ENCODE peak calls at places on chromosomes 4 and X, in eight cellular contexts. S is mesenchymal stem cell; U is CD4-positive, alpha-beta memory T cell; O is A549; Z is left lung; L is left ventricle myocardium inferior; B is bronchial epithelial cell; W is fibroblast of pulmonary artery. F is an unnamed sample.

GRCh38 chr4:67750691-67751090 is 3.5 kb downstream of the GNRHR start:
- DNase-seq in S (no peak), U (no peak), O (no peak), Z (no peak), L (no peak), B (peak; percentile 43), W (no peak), F (no peak)

GRCh38 chrX:73851014-73852009 is 288.3 kb downstream of the CHIC1 start:
- DNase-seq in S (no peak), U (no peak), O (no peak), Z (peak; percentile 90), L (no peak), B (no peak), W (no peak), F (no peak)

GRCh38 chr4:2390780-2391490 is 27.5 kb downstream of the ZFYVE28 start:
- DNase-seq in S (no peak), U (no peak), O (no peak), Z (no peak), L (no peak), B (no peak), W (no peak), F (no peak)

GRCh38 chr4:6221296-6221850 is 21.0 kb upstream of the JAKMIP1 start:
- DNase-seq in S (no peak), U (no peak), O (no peak), Z (no peak), L (no peak), B (no peak), W (no peak), F (no peak)

GRCh38 chr4:73662709-73663546 is 42.7 kb upstream of the RASSF6 start:
- DNase-seq in S (peak; percentile 73), U (no peak), O (peak; percentile 19), Z (no peak), L (no peak), B (peak; percentile 68), W (peak; percentile 89), F (no peak)

GRCh38 chr4:133594246-133595207 is 445.4 kb downstream of the PCDH10 start:
- DNase-seq in S (peak; percentile 65), U (no peak), O (no peak), Z (no peak), L (no peak), B (peak; percentile 63), W (peak; percentile 72), F (no peak)

GRCh38 chrX:103464071-103464773 is 55.1 kb downstream of the RAB40A start:
- DNase-seq in S (peak; percentile 69), U (no peak), O (peak; percentile 49), Z (peak; percentile 31), L (no peak), B (peak; percentile 43), W (peak; percentile 67), F (no peak)

GRCh38 chr4:143017210-143017609 is 167.5 kb upstream of the USP38 start:
- DNase-seq in S (no peak), U (no peak), O (no peak), Z (no peak), L (no peak), B (no peak), W (no peak), F (no peak)

DNA sequence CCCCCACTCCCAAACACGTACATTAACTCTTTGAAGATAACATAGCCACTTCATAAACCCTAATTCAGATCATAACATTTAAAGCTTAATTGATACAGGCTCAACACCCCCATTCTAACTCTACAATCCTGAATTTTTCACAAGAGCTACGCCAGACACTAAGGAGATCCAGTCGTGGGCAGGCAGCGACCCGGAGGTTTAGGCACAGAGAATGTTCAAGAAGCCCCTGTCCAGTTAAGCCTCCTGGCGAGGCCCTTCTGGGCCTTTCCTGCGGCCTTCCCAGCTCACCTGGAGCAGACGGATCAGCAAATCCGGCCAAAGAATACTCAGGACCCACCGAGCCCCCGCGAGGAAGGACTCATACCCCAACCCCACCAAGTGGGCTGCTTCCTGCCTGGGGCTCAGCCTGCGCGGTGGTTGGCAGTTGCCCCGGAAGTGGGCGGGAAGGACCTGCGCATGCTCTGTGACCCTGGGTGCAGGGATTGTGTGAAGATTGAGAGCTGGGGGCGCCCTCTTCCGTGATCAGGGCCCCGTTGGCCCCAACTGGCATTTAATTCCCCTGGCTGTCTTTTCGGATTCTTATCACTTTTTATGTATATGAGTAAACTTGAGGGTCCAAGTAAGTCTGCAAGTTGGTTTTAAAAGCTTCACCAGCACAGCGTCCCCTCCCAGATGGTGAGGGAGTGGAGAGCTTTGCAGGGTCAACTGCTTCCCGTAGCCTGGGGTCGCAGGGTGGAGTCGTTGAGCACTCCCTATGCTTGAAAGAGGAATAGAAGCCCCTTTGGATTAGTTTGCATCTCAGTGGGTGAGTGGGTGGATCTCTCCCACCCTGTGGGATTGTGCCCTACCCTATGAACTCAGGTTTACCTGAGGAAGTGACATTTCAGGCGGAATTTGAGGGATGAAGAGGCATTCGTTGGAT is at the start of gene TRIM61:
- DNase-seq in S (peak; percentile 29), U (no peak), O (no peak), Z (peak; percentile 77), L (peak; percentile 74), B (no peak), W (peak; percentile 55), F (peak; percentile 77)
- H3K4me3 ChIP-seq in S (peak within 1 kb of the TSS; percentile 65), U (no peak within 1 kb of the TSS), O (no peak within 1 kb of the TSS), Z (peak within 1 kb of the TSS; percentile 44), L (peak within 1 kb of the TSS; percentile 73), B (peak within 1 kb of the TSS; percentile 26), W (peak within 1 kb of the TSS; percentile 73), F (peak within 1 kb of the TSS; percentile 52)

GRCh38 chr4:112511294-112512118 is 4.5 kb downstream of the NEUROG2 start:
- DNase-seq in S (no peak), U (no peak), O (no peak), Z (no peak), L (no peak), B (no peak), W (no peak), F (no peak)

GRCh38 chr4:112514079-112514448 is 1.9 kb downstream of the NEUROG2 start:
- DNase-seq in S (no peak), U (no peak), O (no peak), Z (no peak), L (no peak), B (no peak), W (no peak), F (no peak)

GRCh38 chr4:112510468-112511293 is 5.3 kb downstream of the NEUROG2 start:
- DNase-seq in S (no peak), U (no peak), O (no peak), Z (no peak), L (no peak), B (no peak), W (no peak), F (no peak)

GRCh38 chr4:112509243-112510190 is 6.5 kb downstream of the NEUROG2 start:
- DNase-seq in S (no peak), U (no peak), O (no peak), Z (no peak), L (no peak), B (peak; percentile 40), W (no peak), F (no peak)

DNA sequence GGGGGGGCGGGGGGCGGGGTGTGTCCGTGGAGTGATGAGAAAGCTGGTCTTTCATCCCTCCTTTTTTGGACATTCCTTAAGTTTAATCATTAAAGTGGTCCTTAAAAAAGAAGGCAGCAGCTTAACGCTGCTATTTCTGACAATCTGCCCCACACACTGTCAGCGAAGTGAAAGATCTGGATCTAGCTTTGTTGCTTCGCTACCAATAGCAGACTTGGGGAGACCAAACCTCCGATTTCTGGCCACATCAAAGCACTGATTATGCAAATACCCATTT is 5.9 kb downstream of the NEUROG2 start:
- DNase-seq in S (no peak), U (no peak), O (no peak), Z (no peak), L (no peak), B (no peak), W (no peak), F (no peak)
- H3K4me3 ChIP-seq in S (no peak overlapping the region), U (no peak overlapping the region), O (peak overlapping the region; percentile 30), Z (no peak overlapping the region), L (peak overlapping the region; percentile 39), B (no peak overlapping the region), W (no peak overlapping the region), F (peak overlapping the region; percentile 37)

GRCh38 chr4:186845137-186845842 is 121.6 kb upstream of the FAT1 start:
- DNase-seq in S (peak; percentile 95), U (no peak), O (no peak), Z (no peak), L (no peak), B (peak; percentile 93), W (peak; percentile 90), F (no peak)
- H3K4me3 ChIP-seq in S (no peak overlapping the region), U (no peak overlapping the region), O (no peak overlapping the region), Z (no peak overlapping the region), L (no peak overlapping the region), B (no peak overlapping the region), W (no peak overlapping the region), F (no peak overlapping the region)

GRCh38 chr4:138770818-138771217 is 244.8 kb upstream of the NOCT start:
- DNase-seq in S (no peak), U (no peak), O (no peak), Z (no peak), L (no peak), B (no peak), W (no peak), F (no peak)
- H3K4me3 ChIP-seq in S (no peak overlapping the region), U (no peak overlapping the region), O (no peak overlapping the region), Z (no peak overlapping the region), L (no peak overlapping the region), B (no peak overlapping the region), W (no peak overlapping the region), F (no peak overlapping the region)

GRCh38 chr4:13535708-13536361 is 8.5 kb downstream of the NKX3-2 start:
- DNase-seq in S (no peak), U (no peak), O (no peak), Z (no peak), L (no peak), B (no peak), W (no peak), F (peak; percentile 89)

GRCh38 chr4:13533670-13534343 is 10.5 kb downstream of the NKX3-2 start:
- DNase-seq in S (no peak), U (no peak), O (no peak), Z (no peak), L (no peak), B (no peak), W (no peak), F (no peak)

GRCh38 chr4:13534344-13535063 is 9.8 kb downstream of the NKX3-2 start:
- DNase-seq in S (no peak), U (no peak), O (no peak), Z (no peak), L (no peak), B (no peak), W (no peak), F (peak; percentile 31)

GRCh38 chr4:13536607-13537006 is 7.7 kb downstream of the NKX3-2 start:
- DNase-seq in S (no peak), U (no peak), O (no peak), Z (no peak), L (no peak), B (no peak), W (no peak), F (peak; percentile 39)

GRCh38 chr4:13535118-13535517 is 9.2 kb downstream of the NKX3-2 start:
- DNase-seq in S (no peak), U (no peak), O (no peak), Z (no peak), L (no peak), B (no peak), W (no peak), F (peak; percentile 89)
- H3K4me3 ChIP-seq in S (no peak overlapping the region), U (no peak overlapping the region), O (no peak overlapping the region), Z (no peak overlapping the region), L (no peak overlapping the region), B (no peak overlapping the region), W (no peak overlapping the region), F (no peak overlapping the region)

DNA sequence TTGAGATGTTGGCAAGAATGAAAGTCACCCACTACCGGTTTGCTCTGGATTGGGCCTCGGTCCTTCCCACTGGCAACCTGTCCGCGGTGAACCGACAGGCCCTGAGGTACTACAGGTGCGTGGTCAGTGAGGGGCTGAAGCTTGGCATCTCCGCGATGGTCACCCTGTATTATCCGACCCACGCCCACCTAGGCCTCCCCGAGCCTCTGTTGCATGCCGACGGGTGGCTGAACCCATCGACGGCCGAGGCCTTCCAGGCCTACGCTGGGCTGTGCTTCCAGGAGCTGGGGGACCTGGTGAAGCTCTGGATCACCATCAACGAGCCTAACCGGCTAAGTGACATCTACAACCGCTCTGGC is 12.3 kb downstream of the RPL9 start:
- DNase-seq in S (no peak), U (no peak), O (no peak), Z (no peak), L (no peak), B (no peak), W (no peak), F (no peak)
- H3K4me3 ChIP-seq in S (peak overlapping the region; percentile 37), U (no peak overlapping the region), O (no peak overlapping the region), Z (peak overlapping the region; percentile 39), L (peak overlapping the region; percentile 67), B (peak overlapping the region; percentile 39), W (peak overlapping the region; percentile 43), F (peak overlapping the region; percentile 48)

F was measured in esophagus muscularis mucosa.